ENCODE peak calls at places on chromosomes 2 and 18, in five cellular contexts. Q is GM12878, S is A549, J is H1, L is K562. M is an unnamed sample.

GRCh38 chr2:126756125-126756524 is 100.2 kb downstream of the GYPC start:
- DNase-seq in Q (no peak), S (no peak), J (no peak), L (no peak), M (no peak)

GRCh38 chr2:10170256-10170655 is 47.7 kb downstream of the RRM2 start:
- DNase-seq in Q (no peak), S (no peak), J (no peak), L (no peak), M (no peak)

GRCh38 chr2:63378589-63378988 is 209.7 kb downstream of the WDPCP start:
- DNase-seq in Q (no peak), S (no peak), J (no peak), L (no peak), M (no peak)

GRCh38 chr2:70887550-70888229 is 48.0 kb upstream of the ATP6V1B1 start:
- DNase-seq in Q (no peak), S (peak), J (peak), L (peak), M (no peak)

GRCh38 chr2:157620956-157621355 is 7.7 kb downstream of the ACVR1C start:
- DNase-seq in Q (no peak), S (no peak), J (no peak), L (no peak), M (no peak)

GRCh38 chr18:79853993-79854364 is 56.2 kb downstream of the KCNG2 start:
- DNase-seq in Q (no peak), S (no peak), J (no peak), L (no peak), M (no peak)

GRCh38 chr2:240786871-240787311 is 33.1 kb downstream of the KIF1A start:
- DNase-seq in Q (no peak), S (no peak), J (no peak), L (no peak), M (no peak)

GRCh38 chr2:20061476-20061875 is 10.0 kb upstream of the LAPTM4A start:
- DNase-seq in Q (no peak), S (no peak), J (no peak), L (no peak), M (no peak)

GRCh38 chr18:76273956-76274355 is 221.1 kb downstream of the ZNF516 start:
- DNase-seq in Q (no peak), S (no peak), J (no peak), L (no peak), M (no peak)

GRCh38 chr18:59270689-59271257 is 2.5 kb downstream of the RAX start:
- DNase-seq in Q (no peak), S (no peak), J (peak), L (no peak), M (no peak)

GRCh38 chr2:113240150-113240914 is 38.4 kb downstream of the PAX8 start:
- DNase-seq in Q (no peak), S (peak), J (no peak), L (no peak), M (no peak)

GRCh38 chr2:139746901-139747300 is 966.7 kb upstream of the NXPH2 start:
- DNase-seq in Q (no peak), S (no peak), J (no peak), L (no peak), M (no peak)

GRCh38 chr2:150358468-150358807 is 129.0 kb downstream of the RND3 start:
- DNase-seq in Q (no peak), S (no peak), J (no peak), L (no peak), M (no peak)

GRCh38 chr2:64636105-64636873 is 17.4 kb downstream of the SERTAD2 start:
- DNase-seq in Q (peak), S (no peak), J (peak), L (peak), M (no peak)

GRCh38 chr2:101426808-101427207 is 39.5 kb upstream of the CREG2 start:
- DNase-seq in Q (no peak), S (no peak), J (no peak), L (no peak), M (no peak)

GRCh38 chr2:64651590-64651989 is 2.1 kb downstream of the SERTAD2 start:
- DNase-seq in Q (no peak), S (no peak), J (no peak), L (no peak), M (no peak)

GRCh38 chr2:239550336-239550735 is 149.5 kb upstream of the HDAC4 start:
- DNase-seq in Q (no peak), S (no peak), J (no peak), L (no peak), M (no peak)

GRCh38 chr2:197079832-197080555 is 153.5 kb upstream of the PGAP1 start:
- DNase-seq in Q (no peak), S (no peak), J (no peak), L (no peak), M (no peak)

GRCh38 chr2:231795525-231796327 is 9.5 kb downstream of the COPS7B start:
- DNase-seq in Q (no peak), S (peak), J (no peak), L (no peak), M (peak)

GRCh38 chr2:133844214-133844892 is 276.1 kb upstream of the NCKAP5 start:
- DNase-seq in Q (peak), S (peak), J (peak), L (peak), M (peak)

GRCh38 chr2:209380278-209380677 is 43.6 kb upstream of the MAP2 start:
- DNase-seq in Q (peak), S (no peak), J (no peak), L (no peak), M (no peak)
- TF ChIP-seq KDM1A in Q (no peak), S (no peak), J (no peak), L (no peak), M (no peak)

GRCh38 chr2:176650811-176651559 is 381.7 kb downstream of the MTX2 start:
- DNase-seq in Q (no peak), S (no peak), J (no peak), L (no peak), M (no peak)
- H3K4me3 ChIP-seq in Q (no peak), S (no peak), J (no peak), L (no peak), M (no peak)

GRCh38 chr2:24083567-24084385 is 858 bp downstream of the TP53I3 start:
- DNase-seq in Q (peak), S (peak), J (no peak), L (peak), M (peak)
- TF ChIP-seq KDM1A in Q (no peak), S (no peak), J (no peak), L (peak), M (no peak)

GRCh38 chr2:112181571-112182290 is 43.5 kb downstream of the FBLN7 start:
- DNase-seq in Q (no peak), S (no peak), J (peak), L (no peak), M (no peak)
- H3K4me3 ChIP-seq in Q (no peak), S (no peak), J (peak), L (no peak), M (no peak)

DNA sequence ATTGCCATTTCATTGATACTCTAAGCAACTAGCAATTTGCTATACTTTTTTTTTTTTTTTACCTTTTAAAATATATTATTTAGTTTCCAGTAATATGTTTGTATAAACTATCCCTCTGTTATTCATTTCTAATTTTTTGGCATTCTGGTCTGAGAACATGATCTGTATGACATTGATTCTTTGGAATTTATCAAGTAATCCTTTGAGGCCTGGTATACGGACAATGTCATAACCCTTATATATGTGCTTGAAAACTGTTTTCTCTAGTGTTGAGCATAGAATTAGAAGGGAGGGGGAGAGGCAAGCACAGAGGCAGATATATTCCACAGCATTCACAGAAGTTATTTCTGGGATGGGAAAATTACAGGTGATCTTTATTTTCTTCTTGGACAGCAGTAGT is 48.2 kb upstream of the POLE4 start:
- DNase-seq in Q (no peak), S (no peak), J (no peak), L (no peak), M (no peak)
- TF ChIP-seq KDM1A in Q (no peak), S (no peak), J (no peak), L (no peak), M (no peak)

M was measured in HepG2.